ENCODE peak calls at places on chromosomes 12 and 14, in seven cellular contexts. O is neuronal stem cell, P is mesendoderm, X is NAMALWA, T is spleen, R is AG04450, K is GM12891. Q is an unnamed sample.

GRCh38 chr14:102213984-102214658 is 74.4 kb downstream of the WDR20 start:
- DNase-seq in O (no peak), P (no peak), X (peak; percentile 21), T (no peak), R (no peak), K (no peak), Q (no peak)

GRCh38 chr12:24903305-24904088 is 45.4 kb downstream of the BCAT1 start:
- DNase-seq in O (no peak), P (no peak), X (no peak), T (no peak), R (no peak), K (no peak), Q (no peak)

GRCh38 chr14:50812180-50812579 is 18.8 kb downstream of the NIN start:
- DNase-seq in O (no peak), P (no peak), X (no peak), T (no peak), R (no peak), K (no peak), Q (no peak)

GRCh38 chr12:113259499-113259953 is 38.3 kb downstream of the TPCN1 start:
- DNase-seq in O (no peak), P (peak; percentile 72), X (no peak), T (no peak), R (no peak), K (no peak), Q (peak; percentile 78)

GRCh38 chr12:108642269-108642870 is 8.7 kb upstream of the SELPLG start:
- DNase-seq in O (no peak), P (no peak), X (peak; percentile 96), T (peak; percentile 50), R (no peak), K (no peak), Q (peak; percentile 41)

GRCh38 chr14:104819361-104819771 is 18.5 kb downstream of the ZBTB42 start:
- DNase-seq in O (no peak), P (no peak), X (no peak), T (peak; percentile 69), R (no peak), K (no peak), Q (no peak)

GRCh38 chr14:51004352-51004800 is 60.1 kb upstream of the PYGL start:
- DNase-seq in O (no peak), P (no peak), X (no peak), T (no peak), R (no peak), K (no peak), Q (no peak)

GRCh38 chr14:60102389-60102788 is 10.7 kb downstream of the PCNX4 start:
- DNase-seq in O (no peak), P (no peak), X (no peak), T (no peak), R (peak; percentile 57), K (no peak), Q (no peak)

GRCh38 chr12:85617307-85618091 is 218.7 kb downstream of the RASSF9 start:
- DNase-seq in O (no peak), P (no peak), X (no peak), T (no peak), R (no peak), K (no peak), Q (no peak)

GRCh38 chr12:25102402-25102801 is 92.6 kb downstream of the DNAI7 start:
- DNase-seq in O (no peak), P (peak; percentile 71), X (no peak), T (no peak), R (no peak), K (no peak), Q (no peak)

GRCh38 chr12:107903377-107904061 is 129.0 kb downstream of the ASCL4 start:
- DNase-seq in O (peak; percentile 40), P (peak; percentile 82), X (no peak), T (peak; percentile 88), R (no peak), K (peak; percentile 86), Q (peak; percentile 89)

GRCh38 chr12:51953011-51953568 is 1.6 kb downstream of the ACVR1B start:
- DNase-seq in O (no peak), P (no peak), X (no peak), T (no peak), R (no peak), K (no peak), Q (peak; percentile 43)

GRCh38 chr12:22855456-22855855 is 230.5 kb downstream of the ETNK1 start:
- DNase-seq in O (no peak), P (peak; percentile 90), X (no peak), T (no peak), R (no peak), K (no peak), Q (no peak)

GRCh38 chr12:114740448-114740847 is 56.5 kb upstream of the TBX3 start:
- DNase-seq in O (no peak), P (no peak), X (no peak), T (no peak), R (no peak), K (no peak), Q (no peak)

GRCh38 chr12:110639336-110640178 is 25.6 kb downstream of the TCTN1 start:
- DNase-seq in O (no peak), P (no peak), X (no peak), T (no peak), R (peak; percentile 41), K (no peak), Q (no peak)

GRCh38 chr12:73892181-73892580 is 645.5 kb upstream of the ATXN7L3B start:
- DNase-seq in O (no peak), P (no peak), X (no peak), T (no peak), R (no peak), K (no peak), Q (no peak)

GRCh38 chr12:31759621-31760459 is 31.0 kb upstream of the AMN1 start:
- DNase-seq in O (no peak), P (no peak), X (no peak), T (no peak), R (no peak), K (no peak), Q (no peak)

GRCh38 chr12:124564232-124564958 is 3.0 kb downstream of the NCOR2 start:
- DNase-seq in O (no peak), P (no peak), X (no peak), T (no peak), R (no peak), K (no peak), Q (no peak)

GRCh38 chr14:68442828-68443460 is 349.9 kb downstream of the ZFP36L1 start:
- DNase-seq in O (no peak), P (no peak), X (no peak), T (no peak), R (no peak), K (no peak), Q (no peak)

GRCh38 chr14:52455291-52456088 is 96.8 kb downstream of the TXNDC16 start:
- DNase-seq in O (no peak), P (no peak), X (no peak), T (no peak), R (peak; percentile 46), K (no peak), Q (no peak)

GRCh38 chr12:81360916-81361315 is 283.0 kb downstream of the ACSS3 start:
- DNase-seq in O (no peak), P (no peak), X (no peak), T (no peak), R (no peak), K (no peak), Q (no peak)

GRCh38 chr14:74975059-74975810 is 19.8 kb upstream of the PGF start:
- DNase-seq in O (no peak), P (no peak), X (no peak), T (no peak), R (no peak), K (no peak), Q (no peak)

GRCh38 chr12:128817115-128818015 is 6.4 kb downstream of the SLC15A4 start:
- DNase-seq in O (no peak), P (peak; percentile 68), X (peak; percentile 77), T (peak; percentile 89), R (no peak), K (no peak), Q (no peak)

GRCh38 chr14:78598046-78598652 is 428.0 kb downstream of the NRXN3 start:
- DNase-seq in O (peak; percentile 68), P (peak; percentile 84), X (peak; percentile 72), T (no peak), R (no peak), K (peak; percentile 32), Q (peak; percentile 71)

GRCh38 chr14:76186318-76187027 is 34.8 kb downstream of the GPATCH2L start:
- DNase-seq in O (no peak), P (peak; percentile 19), X (no peak), T (no peak), R (no peak), K (no peak), Q (peak; percentile 11)

GRCh38 chr12:61610143-61610542 is 650.1 kb upstream of the USP15 start:
- DNase-seq in O (no peak), P (no peak), X (no peak), T (no peak), R (no peak), K (no peak), Q (no peak)

Q was measured in WERI-Rb-1.